ENCODE peak calls at places on chromosomes 6 and 20, in five cellular contexts. U, W, Z, D and R are unnamed samples.

GRCh38 chr20:45981261-45981660 is 9.3 kb upstream of the ZNF335 start:
- DNase-seq in U (no peak), W (no peak), Z (no peak), D (no peak), R (no peak)

GRCh38 chr20:3316131-3316530 is 77.1 kb upstream of the SLC4A11 start:
- DNase-seq in U (no peak), W (no peak), Z (no peak), D (no peak), R (no peak)

GRCh38 chr6:56804996-56805395 is 149.9 kb upstream of the BEND6 start:
- DNase-seq in U (no peak), W (no peak), Z (no peak), D (no peak), R (no peak)

GRCh38 chr20:23248524-23248923 is 102.1 kb upstream of the NXT1 start:
- DNase-seq in U (no peak), W (no peak), Z (no peak), D (no peak), R (no peak)

GRCh38 chr20:44019638-44020335 is 105.1 kb downstream of the TOX2 start:
- DNase-seq in U (no peak), W (peak; percentile 12), Z (no peak), D (peak; percentile 63), R (no peak)

GRCh38 chr6:75233097-75233615 is 10.4 kb downstream of the COX7A2 start:
- DNase-seq in U (no peak), W (no peak), Z (no peak), D (no peak), R (no peak)

GRCh38 chr6:121441477-121441876 is 6.0 kb downstream of the GJA1 start:
- DNase-seq in U (no peak), W (no peak), Z (no peak), D (no peak), R (no peak)

GRCh38 chr6:3766219-3766618 is 14.7 kb upstream of the PXDC1 start:
- DNase-seq in U (no peak), W (no peak), Z (no peak), D (no peak), R (no peak)

GRCh38 chr20:667351-668034 is 8.1 kb downstream of the SCRT2 start:
- DNase-seq in U (peak; percentile 10), W (peak; percentile 58), Z (peak; percentile 46), D (peak; percentile 76), R (no peak)

GRCh38 chr20:41340327-41341055 is at the start of gene LPIN3:
- DNase-seq in U (no peak), W (peak; percentile 98), Z (peak; percentile 33), D (peak; percentile 66), R (peak; percentile 32)

GRCh38 chr20:47936612-47937011 is 151.3 kb upstream of the SULF2 start:
- DNase-seq in U (no peak), W (no peak), Z (no peak), D (no peak), R (no peak)

GRCh38 chr20:50369225-50370035 is 140.8 kb upstream of the PTPN1 start:
- DNase-seq in U (no peak), W (no peak), Z (no peak), D (no peak), R (no peak)

GRCh38 chr6:91664327-91664959 is 1077.6 kb upstream of the MAP3K7 start:
- DNase-seq in U (no peak), W (no peak), Z (no peak), D (no peak), R (no peak)

GRCh38 chr6:16438677-16439615 is 200.6 kb downstream of the GMPR start:
- DNase-seq in U (no peak), W (no peak), Z (no peak), D (no peak), R (no peak)

GRCh38 chr6:118565317-118565960 is 17.3 kb downstream of the PLN start:
- DNase-seq in U (no peak), W (peak; percentile 23), Z (peak; percentile 38), D (no peak), R (no peak)

GRCh38 chr20:36847710-36848040 is 28.3 kb upstream of the TLDC2 start:
- DNase-seq in U (no peak), W (no peak), Z (no peak), D (no peak), R (no peak)

GRCh38 chr6:17418281-17419188 is 25.1 kb downstream of the CAP2 start:
- DNase-seq in U (no peak), W (peak; percentile 86), Z (no peak), D (no peak), R (no peak)

GRCh38 chr6:127119361-127120108 is 1.1 kb downstream of the RSPO3 start:
- DNase-seq in U (no peak), W (peak; percentile 38), Z (no peak), D (peak; percentile 43), R (no peak)

GRCh38 chr20:56359212-56360132 is 698 bp downstream of the FAM210B start:
- DNase-seq in U (peak; percentile 28), W (peak; percentile 85), Z (peak; percentile 50), D (no peak), R (peak; percentile 24)

GRCh38 chr20:16273812-16274560 is 299.3 kb downstream of the KIF16B start:
- DNase-seq in U (no peak), W (no peak), Z (no peak), D (no peak), R (no peak)

GRCh38 chr6:19906161-19906560 is 69.0 kb downstream of the ID4 start:
- DNase-seq in U (no peak), W (no peak), Z (no peak), D (no peak), R (no peak)

GRCh38 chr6:22263748-22264147 is 33.1 kb downstream of the PRL start:
- DNase-seq in U (no peak), W (no peak), Z (no peak), D (no peak), R (no peak)

GRCh38 chr6:71139249-71139648 is 149.4 kb upstream of the OGFRL1 start:
- DNase-seq in U (no peak), W (no peak), Z (no peak), D (no peak), R (no peak)

GRCh38 chr20:64047046-64047389 is 2.4 kb downstream of the SOX18 start:
- DNase-seq in U (no peak), W (no peak), Z (no peak), D (no peak), R (no peak)

GRCh38 chr6:38771111-38771694 is 56.1 kb downstream of the DNAH8 start:
- DNase-seq in U (no peak), W (no peak), Z (no peak), D (no peak), R (no peak)

GRCh38 chr20:11401988-11402387 is 515.7 kb upstream of the BTBD3 start:
- DNase-seq in U (no peak), W (no peak), Z (no peak), D (no peak), R (no peak)

GRCh38 chr20:1263853-1264252 is 2.2 kb upstream of the SNPH start:
- DNase-seq in U (no peak), W (no peak), Z (peak; percentile 7), D (no peak), R (no peak)

GRCh38 chr6:86916393-86916792 is 20.9 kb upstream of the HTR1E start:
- DNase-seq in U (no peak), W (no peak), Z (no peak), D (no peak), R (no peak)

GRCh38 chr20:37907677-37908397 is 4.9 kb downstream of the VSTM2L start:
- DNase-seq in U (no peak), W (peak; percentile 69), Z (no peak), D (no peak), R (no peak)

GRCh38 chr6:14037402-14038277 is 79.9 kb upstream of the CD83 start:
- DNase-seq in U (no peak), W (no peak), Z (no peak), D (no peak), R (no peak)